ENCODE peak calls at places on chromosomes 6 and 20, in five cellular contexts. T is AML-193, W is NCI-H2029, G is fibroblast of mammary gland, V is fibroblast of gingiva. P is an unnamed sample.

GRCh38 chr6:106056738-106057390 is 29.3 kb upstream of the PRDM1 start:
- DNase-seq in G (no peak), T (no peak), W (peak), V (no peak), P (no peak)

GRCh38 chr20:32387262-32387661 is 29.1 kb downstream of the ASXL1 start:
- DNase-seq in G (peak), T (peak), W (no peak), V (no peak), P (no peak)

GRCh38 chr6:28809947-28810654 is 113.7 kb downstream of the TRIM27 start:
- DNase-seq in V (no peak), G (no peak), T (no peak), W (no peak), P (peak)

GRCh38 chr6:40645043-40645442 is 57.9 kb upstream of the LRFN2 start:
- DNase-seq in W (no peak), V (no peak), T (no peak), G (no peak), P (no peak)

GRCh38 chr6:159681104-159681503 is 11.9 kb downstream of the SOD2 start:
- DNase-seq in T (no peak), V (no peak), G (no peak), W (no peak), P (no peak)

GRCh38 chr20:1184638-1185315 is at the start of gene TMEM74B:
- DNase-seq in G (no peak), T (no peak), V (no peak), W (no peak), P (no peak)

GRCh38 chr20:23970049-23970448 is 18.5 kb downstream of the GGTLC1 start:
- DNase-seq in G (no peak), W (no peak), V (no peak), T (no peak), P (no peak)

GRCh38 chr20:48823960-48824497 is 3.8 kb downstream of the PREX1 start:
- DNase-seq in T (peak), W (no peak), G (peak), V (peak), P (peak)

GRCh38 chr6:45838996-45839395 is 176.7 kb downstream of the CLIC5 start:
- DNase-seq in W (no peak), V (no peak), G (no peak), T (no peak), P (no peak)